ENCODE peak calls at places on chromosomes 16 and 17, in eight cellular contexts. E is posterior cingulate gyrus, S is RCC 7860, H is naive B cell, X is DMS79 treated with DMSO at 0.1 percent for 48 hours, F is IMR-90, M is lung, G is NCI-H2029. Z is an unnamed sample.
A peak's percentile ranks its signal among the peaks of the same experiment; 100 is the strongest.

GRCh38 chr16:14309001-14309886 is 238.1 kb downstream of the MRTFB start:
- DNase-seq in E (no peak), S (no peak), H (no peak), X (no peak), F (peak; percentile 39), M (no peak), G (no peak), Z (peak; percentile 47)

GRCh38 chr16:64449511-64449910 is 672.4 kb downstream of the CDH11 start:
- DNase-seq in E (no peak), S (no peak), H (no peak), X (no peak), F (no peak), M (no peak), G (no peak), Z (no peak)

GRCh38 chr17:63476494-63476856 is 386 bp upstream of the ACE start:
- DNase-seq in E (peak; percentile 72), S (no peak), H (no peak), X (peak; percentile 5), F (no peak), M (no peak), G (no peak), Z (no peak)

GRCh38 chr16:27448531-27449433 is 46.8 kb downstream of the IL21R start:
- DNase-seq in E (peak; percentile 48), S (no peak), H (no peak), X (peak; percentile 68), F (no peak), M (no peak), G (peak; percentile 92), Z (no peak)

GRCh38 chr16:15779664-15780351 is 77.0 kb downstream of the MYH11 start:
- DNase-seq in E (no peak), S (no peak), H (no peak), X (no peak), F (no peak), M (no peak), G (no peak), Z (no peak)

GRCh38 chr16:89285381-89285780 is 67.9 kb downstream of the ZNF778 start:
- DNase-seq in E (no peak), S (no peak), H (no peak), X (no peak), F (no peak), M (no peak), G (no peak), Z (no peak)

GRCh38 chr17:76684756-76685155 is 26.0 kb downstream of the MXRA7 start:
- DNase-seq in E (peak; percentile 19), S (no peak), H (no peak), X (no peak), F (no peak), M (no peak), G (no peak), Z (no peak)

GRCh38 chr17:44008205-44008909 is 3.9 kb downstream of the NAGS start:
- DNase-seq in E (peak; percentile 10), S (no peak), H (no peak), X (no peak), F (no peak), M (no peak), G (no peak), Z (no peak)

GRCh38 chr17:80889231-80889896 is 102.3 kb upstream of the CHMP6 start:
- DNase-seq in E (peak; percentile 43), S (no peak), H (no peak), X (no peak), F (no peak), M (no peak), G (no peak), Z (no peak)

GRCh38 chr16:56013962-56014552 is 138.9 kb upstream of the CES5A start:
- DNase-seq in E (no peak), S (no peak), H (no peak), X (no peak), F (peak; percentile 12), M (peak; percentile 41), G (no peak), Z (peak; percentile 17)

GRCh38 chr17:7548585-7549400 is at the start of gene TNFSF12:
- DNase-seq in E (peak; percentile 84), S (no peak), H (peak; percentile 43), X (no peak), F (peak; percentile 7), M (peak; percentile 63), G (no peak), Z (peak; percentile 76)

GRCh38 chr16:17027488-17028129 is 443.2 kb downstream of the XYLT1 start:
- DNase-seq in E (no peak), S (no peak), H (no peak), X (no peak), F (no peak), M (no peak), G (no peak), Z (no peak)

GRCh38 chr17:73489333-73489732 is 154.9 kb downstream of the SDK2 start:
- DNase-seq in E (no peak), S (no peak), H (no peak), X (no peak), F (no peak), M (no peak), G (no peak), Z (no peak)

GRCh38 chr16:87657621-87658192 is 55.4 kb downstream of the JPH3 start:
- DNase-seq in E (no peak), S (peak; percentile 28), H (no peak), X (no peak), F (no peak), M (no peak), G (no peak), Z (no peak)

GRCh38 chr16:60199154-60199553 is 1465.0 kb upstream of the GOT2 start:
- DNase-seq in E (no peak), S (no peak), H (no peak), X (no peak), F (no peak), M (no peak), G (no peak), Z (no peak)

GRCh38 chr17:30961213-30962188 is 9.3 kb upstream of the RNF135 start:
- DNase-seq in E (no peak), S (peak; percentile 92), H (peak; percentile 75), X (no peak), F (peak; percentile 34), M (no peak), G (no peak), Z (peak; percentile 51)

GRCh38 chr16:17389392-17389791 is 81.4 kb downstream of the XYLT1 start:
- DNase-seq in E (no peak), S (no peak), H (no peak), X (no peak), F (peak; percentile 79), M (no peak), G (no peak), Z (no peak)

GRCh38 chr17:27631409-27631755 is 394 bp downstream of the LGALS9 start:
- DNase-seq in E (no peak), S (no peak), H (peak; percentile 44), X (no peak), F (no peak), M (no peak), G (no peak), Z (peak; percentile 50)